ENCODE peak calls at places on chromosome 10, in four cellular contexts. N is IMR-90; V is kidney; Y is CD4-positive, alpha-beta memory T cell. W is an unnamed sample. For H3K4me1 and H3K36me3, the result is how much of the 10 kb centered on the place peaks cover.

GRCh38 chr10:67788028-67788886 is 49.7 kb downstream of the DNAJC12 start:
- DNase-seq in N (no peak), Y (peak), V (no peak), W (peak)

GRCh38 chr10:45420453-45421192 is 46.6 kb downstream of the ALOX5 start:
- DNase-seq in V (peak), N (peak), Y (peak), W (peak)

GRCh38 chr10:30155401-30155800 is 96.0 kb upstream of the JCAD start:
- DNase-seq in Y (no peak), V (no peak), N (peak), W (no peak)

GRCh38 chr10:87979847-87980246 is 116.4 kb downstream of the PTEN start:
- DNase-seq in N (no peak), Y (no peak), V (no peak), W (no peak)

GRCh38 chr10:79207096-79207357 is 138.3 kb downstream of the ZMIZ1 start:
- DNase-seq in V (no peak), Y (no peak), N (no peak), W (no peak)

GRCh38 chr10:1358860-1359598 is 302.8 kb downstream of the WDR37 start:
- DNase-seq in N (no peak), Y (peak), V (no peak), W (no peak)

GRCh38 chr10:3292601-3293000 is 120.0 kb upstream of the PITRM1 start:
- DNase-seq in N (no peak), V (no peak), Y (no peak), W (no peak)

GRCh38 chr10:62817120-62817762 is 1.1 kb upstream of the EGR2 start:
- DNase-seq in N (peak), V (peak), Y (no peak), W (peak)

GRCh38 chr10:110458583-110458920 is 39.2 kb upstream of the DUSP5 start:
- DNase-seq in V (no peak), N (no peak), Y (no peak), W (no peak)

GRCh38 chr10:3452234-3452633 is 279.7 kb upstream of the PITRM1 start:
- DNase-seq in Y (no peak), V (no peak), N (peak), W (no peak)

GRCh38 chr10:94006591-94007550 is 13.1 kb downstream of the PLCE1 start:
- DNase-seq in V (no peak), N (peak), Y (no peak), W (no peak)

GRCh38 chr10:28564905-28565304 is 32.0 kb downstream of the WAC start:
- DNase-seq in Y (no peak), V (no peak), N (peak), W (no peak)

GRCh38 chr10:56537984-56538383 is 176.9 kb upstream of the ZWINT start:
- DNase-seq in V (no peak), N (peak), Y (no peak), W (no peak)

GRCh38 chr10:99345350-99345749 is 16.2 kb downstream of the CNNM1 start:
- DNase-seq in N (peak), Y (no peak), V (no peak), W (no peak)

GRCh38 chr10:90718185-90718584 is 139.7 kb downstream of the HTR7 start:
- DNase-seq in N (no peak), V (no peak), Y (no peak), W (no peak)

GRCh38 chr10:72272689-72273409 is 875 bp upstream of the DDIT4 start:
- DNase-seq in Y (no peak), N (peak), V (peak), W (peak)

GRCh38 chr10:3858051-3858845 is 73.2 kb upstream of the KLF6 start:
- DNase-seq in V (no peak), Y (no peak), N (no peak), W (no peak)

GRCh38 chr10:93386496-93387369 is 95.4 kb downstream of the MYOF start:
- DNase-seq in Y (no peak), V (peak), N (no peak), W (no peak)

GRCh38 chr10:92901819-92902234 is 53.5 kb downstream of the EXOC6 start:
- DNase-seq in Y (peak), V (no peak), N (no peak), W (no peak)

GRCh38 chr10:97593423-97593822 is 3.9 kb downstream of the C10orf62 start:
- DNase-seq in N (peak), V (no peak), Y (no peak), W (no peak)

GRCh38 chr10:51804861-51805260 is 105.5 kb upstream of the CSTF2T start:
- DNase-seq in V (no peak), Y (no peak), N (peak), W (no peak)

GRCh38 chr10:3806603-3807002 is 21.6 kb upstream of the KLF6 start:
- DNase-seq in Y (peak), V (no peak), N (peak), W (no peak)

GRCh38 chr10:84156768-84157167 is 16.8 kb upstream of the GPR15LG start:
- DNase-seq in Y (no peak), V (no peak), N (peak), W (no peak)

GRCh38 chr10:8102708-8103401 is 48.4 kb downstream of the GATA3 start:
- DNase-seq in Y (no peak), N (no peak), V (no peak), W (no peak)

GRCh38 chr10:71963756-71964668 is at the start of gene CHST3:
- DNase-seq in N (peak), V (peak), Y (no peak), W (peak)

GRCh38 chr10:46317889-46318288 is 31.1 kb downstream of the ANTXRL start:
- DNase-seq in V (no peak), Y (no peak), N (no peak), W (no peak)

GRCh38 chr10:73368238-73368637 is 9.6 kb upstream of the CFAP70 start:
- DNase-seq in N (no peak), V (no peak), Y (no peak), W (no peak)

GRCh38 chr10:26249681-26250080 is 33.1 kb downstream of the GAD2 start:
- DNase-seq in Y (no peak), N (no peak), V (no peak), W (no peak)

GRCh38 chr10:81873932-81874816 is 820 bp upstream of the NRG3 start:
- DNase-seq in N (no peak), Y (no peak), V (peak), W (peak)

GRCh38 chr10:85060944-85061343 is 732.6 kb downstream of the CCSER2 start:
- DNase-seq in Y (no peak), N (no peak), V (no peak), W (no peak)

GRCh38 chr10:3008518-3009195 is 58.7 kb upstream of the PFKP start:
- DNase-seq in V (no peak), N (peak), Y (no peak), W (no peak)

GRCh38 chr10:4354382-4354812 is 471.6 kb upstream of the AKR1E2 start:
- DNase-seq in N (peak), Y (no peak), V (no peak), W (no peak)

GRCh38 chr10:131259535-131259934 is 52.0 kb downstream of the TCERG1L start:
- DNase-seq in V (no peak), Y (no peak), N (no peak), W (peak)

GRCh38 chr10:101974091-101974799 is 81.7 kb downstream of the ARMH3 start:
- DNase-seq in V (no peak), Y (no peak), N (no peak), W (no peak)

DNA sequence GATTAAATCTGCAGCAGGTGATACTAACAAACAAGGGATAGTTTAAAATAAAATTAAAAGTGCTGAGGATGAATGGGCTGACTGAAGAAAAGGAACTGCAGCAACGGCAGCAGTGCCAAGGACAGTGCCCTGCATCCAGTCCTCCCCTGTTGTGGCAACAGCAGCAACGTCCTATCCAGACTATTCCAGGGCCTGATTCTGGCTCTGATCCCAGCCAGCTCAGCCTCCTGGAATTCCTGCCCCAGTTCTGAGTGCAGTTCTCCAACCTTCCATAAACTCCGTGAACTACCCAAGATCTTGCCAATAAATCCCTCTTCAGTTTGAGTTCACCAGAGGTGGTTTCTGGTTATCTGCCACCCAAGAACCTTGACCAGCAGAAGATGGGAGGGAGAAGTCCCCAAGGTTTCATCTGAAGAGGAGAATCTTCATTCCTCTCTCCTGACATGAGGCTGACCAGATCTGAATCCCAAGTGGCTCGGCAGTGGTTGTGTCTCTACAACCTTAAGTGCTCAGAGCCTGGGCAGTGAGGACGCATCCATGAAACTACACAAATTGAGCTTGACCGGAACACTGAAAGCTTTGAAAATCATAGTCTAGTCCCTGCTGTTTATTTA is 115.8 kb downstream of the SORBS1 start:
- DNase-seq in N (peak), Y (no peak), V (peak), W (no peak)
- H3K4me3 ChIP-seq in N (no peak), Y (no peak), V (peak), W (no peak)

GRCh38 chr10:32787690-32788284 is 170.2 kb downstream of the ITGB1 start:
- DNase-seq in N (no peak), Y (no peak), V (no peak), W (no peak)
- H3K4me1 ChIP-seq in N (under half), Y (under half), V (under half), W (under half)

DNA sequence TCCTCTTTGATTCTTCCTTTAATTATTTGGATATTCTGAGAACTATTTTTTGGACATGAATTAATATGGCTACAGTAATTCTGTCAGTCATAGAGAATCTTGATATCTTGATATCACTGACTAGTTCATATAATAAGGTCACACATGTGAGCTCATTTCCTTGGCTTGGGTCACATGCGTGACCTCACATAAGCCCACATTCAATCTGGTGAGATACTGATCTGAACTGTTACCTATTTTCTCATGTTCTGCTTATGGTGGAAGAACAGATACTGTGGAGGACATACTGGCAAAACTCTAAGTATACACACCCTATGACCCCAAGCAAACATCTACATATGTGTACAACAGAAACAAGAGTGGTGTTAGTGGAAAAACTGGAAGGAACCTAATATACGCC is 44.1 kb downstream of the CUL2 start:
- DNase-seq in N (no peak), V (no peak), Y (no peak), W (no peak)
- H3K36me3 ChIP-seq in N (under half), V (under half), Y (under half), W (half or more)

DNA sequence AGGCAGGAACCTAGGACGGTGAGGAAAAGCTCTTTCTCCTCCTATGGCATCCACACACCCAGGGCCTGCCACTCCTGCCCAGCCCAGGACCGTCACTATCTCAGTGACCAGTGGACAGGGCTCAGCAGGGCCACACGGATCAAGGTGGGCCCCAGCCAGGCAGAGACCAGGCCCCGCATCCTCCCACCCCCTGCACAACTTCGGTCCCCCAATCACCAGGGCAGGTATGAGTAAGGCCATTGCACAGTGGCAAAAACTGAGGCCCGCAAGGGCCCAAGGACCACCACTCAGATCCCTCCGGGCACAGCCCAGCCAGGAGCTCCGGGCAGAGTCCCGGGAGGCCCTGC is 30.3 kb downstream of the OAT start:
- DNase-seq in N (no peak), Y (no peak), V (no peak), W (no peak)
- H3K4me3 ChIP-seq in N (no peak), Y (no peak), V (peak), W (peak)

DNA sequence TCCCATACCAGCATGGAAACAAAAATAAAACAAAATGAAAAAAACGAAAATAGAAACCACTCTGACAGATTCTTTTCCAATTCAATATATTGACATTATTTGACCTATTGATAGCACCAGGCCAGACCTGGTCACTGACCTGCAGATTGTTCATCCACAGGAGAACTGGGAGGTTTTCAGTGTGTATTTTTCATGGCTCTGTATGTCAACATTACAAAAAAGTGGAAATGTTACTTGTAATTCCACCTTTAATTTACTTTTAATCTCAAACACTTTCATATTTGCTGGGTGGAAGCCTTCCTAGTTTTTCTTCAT is 2.9 kb downstream of the HKDC1 start:
- DNase-seq in Y (no peak), V (no peak), N (no peak), W (no peak)
- H3K4me1 ChIP-seq in Y (half or more), V (under half), N (under half), W (under half)

GRCh38 chr10:119832956-119833355 is 39.7 kb downstream of the MCMBP start:
- DNase-seq in Y (no peak), V (no peak), N (no peak), W (no peak)
- H3K36me3 ChIP-seq in Y (half or more), V (under half), N (under half), W (half or more)

DNA sequence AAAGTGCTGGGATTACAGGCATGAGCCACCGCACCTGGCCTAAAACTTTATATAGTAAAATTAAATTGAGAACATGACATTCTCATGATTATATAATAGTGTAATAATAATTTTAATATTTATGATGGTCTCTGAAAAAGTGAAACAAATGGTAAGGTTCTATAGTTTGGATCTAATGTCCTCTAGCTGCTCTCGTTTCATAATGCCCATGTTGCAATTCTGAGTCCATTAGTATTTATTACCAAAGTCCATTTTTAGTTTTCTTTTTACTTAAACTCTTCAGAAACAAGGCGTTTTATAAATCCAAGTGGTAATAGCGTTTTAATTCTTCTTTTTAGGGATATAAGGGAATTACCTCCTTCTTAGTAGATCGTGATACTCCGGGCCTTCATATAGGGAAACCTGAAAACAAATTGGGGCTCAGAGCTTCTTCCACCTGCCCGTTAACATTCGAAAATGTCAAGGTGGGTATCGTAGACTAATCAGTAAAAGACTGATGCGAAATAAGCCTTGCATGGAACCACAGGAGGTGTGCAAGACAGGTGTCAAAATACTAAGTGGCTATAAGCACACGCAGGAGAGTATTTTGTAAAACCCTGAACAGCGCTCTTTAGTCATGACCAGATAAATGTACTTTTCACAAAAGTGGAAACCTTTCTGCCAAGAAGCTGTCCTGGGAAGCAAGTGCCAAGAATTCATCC is 34.1 kb downstream of the ACADSB start:
- DNase-seq in V (no peak), Y (no peak), N (no peak), W (no peak)
- H3K4me3 ChIP-seq in V (no peak), Y (no peak), N (no peak), W (no peak)

DNA sequence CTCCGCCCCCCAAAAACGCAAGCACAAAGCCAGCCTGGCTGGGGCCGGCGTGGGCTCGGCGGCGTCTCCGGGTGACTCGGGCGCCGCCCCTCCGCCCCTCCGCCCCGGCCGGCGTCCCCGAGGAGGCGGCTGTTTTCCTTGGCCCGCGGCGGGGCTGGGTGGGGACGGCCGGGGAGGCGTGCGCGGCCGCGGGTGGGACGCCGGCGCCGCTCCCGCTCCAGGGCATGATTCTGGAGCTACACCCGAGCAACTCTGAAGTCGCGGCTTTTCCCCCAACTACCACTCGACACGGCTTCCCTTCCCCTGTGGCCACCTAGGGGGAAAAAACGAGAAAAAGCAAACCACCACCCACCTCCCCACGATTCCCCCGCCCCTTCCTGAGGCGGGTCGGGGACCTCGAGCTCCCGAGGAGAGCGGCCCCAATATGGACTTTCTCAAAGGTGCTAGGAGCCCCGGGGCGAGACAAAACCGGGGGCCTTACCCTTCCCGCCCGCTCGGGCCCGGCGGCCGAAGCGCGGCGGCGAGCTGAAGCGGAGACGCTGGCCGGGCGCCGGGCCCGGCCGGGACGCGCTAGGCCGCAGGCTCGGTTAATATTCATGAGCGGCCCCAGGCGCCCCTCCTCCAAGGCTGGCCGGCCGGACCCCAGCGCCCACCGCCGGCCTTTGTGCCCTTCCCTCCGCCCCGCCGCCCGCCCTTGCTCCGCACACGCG is 856 bp downstream of the ARHGAP21 start:
- DNase-seq in N (peak), V (peak), Y (peak), W (peak)
- H3K4me1 ChIP-seq in N (under half), V (under half), Y (under half), W (under half)

GRCh38 chr10:12579954-12580858 is 230.9 kb downstream of the CAMK1D start:
- DNase-seq in V (no peak), N (no peak), Y (no peak), W (no peak)

GRCh38 chr10:12572281-12572680 is 222.9 kb downstream of the CAMK1D start:
- DNase-seq in N (no peak), V (no peak), Y (no peak), W (no peak)

GRCh38 chr10:12577610-12578009 is 228.3 kb downstream of the CAMK1D start:
- DNase-seq in Y (no peak), V (no peak), N (no peak), W (no peak)
- H3K36me3 ChIP-seq in Y (under half), V (under half), N (under half), W (under half)

DNA sequence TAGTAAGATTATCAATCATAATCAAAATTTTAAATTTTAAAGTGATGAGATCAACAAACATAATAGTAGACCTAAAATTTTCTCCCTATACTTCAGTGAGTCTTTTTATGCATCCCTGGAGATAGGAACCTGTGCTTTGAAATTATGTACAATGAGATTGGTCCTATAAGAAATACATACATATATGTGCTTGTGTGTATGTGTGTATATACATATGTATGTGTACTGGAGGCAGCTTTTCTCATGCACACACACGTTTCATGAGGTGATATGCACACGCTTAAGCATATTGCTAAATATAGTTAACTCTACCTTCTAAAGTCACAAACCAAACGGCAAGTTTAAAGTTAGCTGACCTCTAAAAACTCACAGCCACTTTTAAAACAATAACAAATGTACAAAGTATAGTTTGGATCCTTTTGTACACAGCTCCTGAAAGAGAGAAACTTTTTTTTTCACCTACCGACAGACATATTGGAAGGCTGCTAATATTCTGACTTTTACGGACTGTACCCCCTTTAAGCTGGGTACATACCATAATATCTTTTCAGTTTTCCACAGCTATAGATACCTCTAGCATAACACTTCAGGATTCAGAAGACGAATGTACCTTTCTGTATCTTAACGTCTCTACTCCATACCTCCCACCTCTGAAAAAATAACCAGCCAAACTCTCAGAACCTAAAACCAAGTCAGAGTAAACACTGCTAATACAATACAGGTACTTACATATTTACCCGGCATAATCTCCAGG is 3.3 kb downstream of the ITGB1 start:
- DNase-seq in Y (no peak), V (no peak), N (no peak), W (no peak)
- H3K4me3 ChIP-seq in Y (peak), V (peak), N (peak), W (peak)

W was measured in upper lobe of right lung.